ENCODE peak calls at places on chromosomes 11 and 22, in four cellular contexts. One of them, this sample, is unnamed.

GRCh38 chr11:102846292-102846691 is 2.9 kb upstream of the MMP3 start:
- DNase-seq in pancreas: no peak
- DNase-seq in right atrium auricular region: no peak
- DNase-seq in ovary: no peak
- DNase-seq in this sample: no peak

GRCh38 chr22:50737728-50738648 is at the start of gene ACR:
- DNase-seq in pancreas: no peak
- DNase-seq in right atrium auricular region: peak
- DNase-seq in ovary: no peak
- DNase-seq in this sample: no peak

GRCh38 chr11:10763766-10764165 is 12.7 kb downstream of the CTR9 start:
- DNase-seq in pancreas: no peak
- DNase-seq in right atrium auricular region: no peak
- DNase-seq in ovary: no peak
- DNase-seq in this sample: no peak

GRCh38 chr22:23526588-23527315 is 53.3 kb downstream of the IGLL1 start:
- DNase-seq in pancreas: no peak
- DNase-seq in right atrium auricular region: no peak
- DNase-seq in ovary: peak
- DNase-seq in this sample: no peak

GRCh38 chr11:102757823-102758549 is 22.4 kb downstream of the MMP10 start:
- DNase-seq in pancreas: no peak
- DNase-seq in right atrium auricular region: no peak
- DNase-seq in ovary: no peak
- DNase-seq in this sample: no peak

GRCh38 chr11:75143420-75143731 is 7.5 kb upstream of the SLCO2B1 start:
- DNase-seq in pancreas: no peak
- DNase-seq in right atrium auricular region: no peak
- DNase-seq in ovary: no peak
- DNase-seq in this sample: no peak

GRCh38 chr11:47617417-47617809 is 23.2 kb upstream of the C1QTNF4 start:
- DNase-seq in pancreas: no peak
- DNase-seq in right atrium auricular region: no peak
- DNase-seq in ovary: no peak
- DNase-seq in this sample: peak

GRCh38 chr11:14376920-14377319 is 17.9 kb upstream of the RRAS2 start:
- DNase-seq in pancreas: no peak
- DNase-seq in right atrium auricular region: no peak
- DNase-seq in ovary: no peak
- DNase-seq in this sample: no peak

GRCh38 chr11:126585388-126586302 is 230.2 kb downstream of the ST3GAL4 start:
- DNase-seq in pancreas: peak
- DNase-seq in right atrium auricular region: peak
- DNase-seq in ovary: peak
- DNase-seq in this sample: peak

GRCh38 chr11:9660886-9661285 is 3.0 kb upstream of the SWAP70 start:
- DNase-seq in pancreas: no peak
- DNase-seq in right atrium auricular region: no peak
- DNase-seq in ovary: no peak
- DNase-seq in this sample: no peak

GRCh38 chr22:38273135-38273761 is 438 bp upstream of the TMEM184B start:
- DNase-seq in pancreas: no peak
- DNase-seq in right atrium auricular region: no peak
- DNase-seq in ovary: no peak
- DNase-seq in this sample: no peak

GRCh38 chr22:27885977-27886842 is 32.8 kb downstream of the PITPNB start:
- DNase-seq in pancreas: no peak
- DNase-seq in right atrium auricular region: no peak
- DNase-seq in ovary: no peak
- DNase-seq in this sample: peak

GRCh38 chr22:39028281-39028680 is 7.4 kb downstream of the APOBEC3D start:
- DNase-seq in pancreas: no peak
- DNase-seq in right atrium auricular region: no peak
- DNase-seq in ovary: no peak
- DNase-seq in this sample: no peak

GRCh38 chr11:30006876-30007275 is 10.0 kb downstream of the KCNA4 start:
- DNase-seq in pancreas: no peak
- DNase-seq in right atrium auricular region: no peak
- DNase-seq in ovary: no peak
- DNase-seq in this sample: no peak

GRCh38 chr11:30012346-30012745 is 4.5 kb downstream of the KCNA4 start:
- DNase-seq in pancreas: no peak
- DNase-seq in right atrium auricular region: no peak
- DNase-seq in ovary: no peak
- DNase-seq in this sample: no peak

GRCh38 chr11:30008946-30009525 is 7.8 kb downstream of the KCNA4 start:
- DNase-seq in pancreas: no peak
- DNase-seq in right atrium auricular region: no peak
- DNase-seq in ovary: no peak
- DNase-seq in this sample: no peak
- H3K4me3 ChIP-seq in pancreas: no peak
- H3K4me3 ChIP-seq in right atrium auricular region: no peak
- H3K4me3 ChIP-seq in ovary: no peak
- H3K4me3 ChIP-seq in this sample: no peak

GRCh38 chr11:20109731-20110445 is 50.4 kb downstream of the DBX1 start:
- DNase-seq in pancreas: no peak
- DNase-seq in right atrium auricular region: no peak
- DNase-seq in ovary: no peak
- DNase-seq in this sample: no peak

GRCh38 chr11:20111871-20112270 is 48.4 kb downstream of the DBX1 start:
- DNase-seq in pancreas: no peak
- DNase-seq in right atrium auricular region: no peak
- DNase-seq in ovary: no peak
- DNase-seq in this sample: no peak

GRCh38 chr11:20112291-20113146 is 47.8 kb downstream of the DBX1 start:
- DNase-seq in pancreas: peak
- DNase-seq in right atrium auricular region: peak
- DNase-seq in ovary: peak
- DNase-seq in this sample: peak

GRCh38 chr11:20113147-20113435 is 47.2 kb downstream of the DBX1 start:
- DNase-seq in pancreas: no peak
- DNase-seq in right atrium auricular region: no peak
- DNase-seq in ovary: no peak
- DNase-seq in this sample: peak

DNA sequence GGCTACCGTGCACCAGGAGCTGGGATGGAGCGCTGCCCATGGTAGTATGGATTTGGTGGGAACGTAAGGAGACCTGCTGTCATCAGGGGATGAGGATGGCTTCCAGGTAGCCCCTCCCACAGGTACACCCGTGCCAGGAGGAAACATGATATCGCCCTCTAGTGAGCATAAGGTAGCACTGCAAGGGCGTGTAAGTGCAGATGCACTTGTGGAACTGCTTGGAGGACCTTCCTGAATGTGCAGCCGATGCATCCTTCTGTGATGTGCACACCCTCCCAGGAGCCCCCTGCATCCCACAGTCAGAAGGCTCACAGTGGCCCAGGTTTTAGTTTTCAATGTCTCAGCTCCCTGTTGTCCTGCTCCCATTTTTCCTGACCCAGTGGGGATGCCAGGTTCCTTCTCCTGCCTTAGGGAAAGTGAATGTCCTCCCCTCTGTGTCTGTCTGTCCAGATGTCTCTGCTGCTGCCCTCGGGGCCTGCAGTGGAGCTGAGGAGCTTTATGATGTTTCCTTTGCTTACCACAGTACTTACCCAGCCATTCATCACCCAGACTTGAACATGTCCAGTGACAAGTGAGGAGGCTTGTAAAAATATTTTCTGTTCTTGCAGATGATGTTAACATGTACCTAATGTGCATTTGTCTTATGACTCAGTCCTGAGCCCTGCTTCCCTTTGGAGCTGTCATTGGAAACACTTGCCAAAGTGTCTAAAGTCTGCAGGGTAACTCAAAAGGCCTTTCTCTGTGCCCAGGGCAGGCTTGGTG is 49.2 kb downstream of the DBX1 start:
- DNase-seq in pancreas: peak
- DNase-seq in right atrium auricular region: no peak
- DNase-seq in ovary: peak
- DNase-seq in this sample: peak
- TF ChIP-seq CTCF in pancreas: peak
- TF ChIP-seq CTCF in right atrium auricular region: peak
- TF ChIP-seq CTCF in ovary: peak
- TF ChIP-seq CTCF in this sample: peak

GRCh38 chr22:43171019-43171491 is 15.9 kb downstream of the TTLL12 start:
- DNase-seq in pancreas: no peak
- DNase-seq in right atrium auricular region: no peak
- DNase-seq in ovary: no peak
- DNase-seq in this sample: no peak
- H3K4me3 ChIP-seq in pancreas: no peak
- H3K4me3 ChIP-seq in right atrium auricular region: no peak
- H3K4me3 ChIP-seq in ovary: peak
- H3K4me3 ChIP-seq in this sample: no peak

GRCh38 chr11:115912484-115912945 is 408.3 kb upstream of the CADM1 start:
- DNase-seq in pancreas: no peak
- DNase-seq in right atrium auricular region: no peak
- DNase-seq in ovary: no peak
- DNase-seq in this sample: no peak
- TF ChIP-seq CTCF in pancreas: no peak
- TF ChIP-seq CTCF in right atrium auricular region: no peak
- TF ChIP-seq CTCF in ovary: no peak
- TF ChIP-seq CTCF in this sample: peak

GRCh38 chr11:67082071-67082791 is 25.6 kb downstream of the RHOD start:
- DNase-seq in pancreas: no peak
- DNase-seq in right atrium auricular region: no peak
- DNase-seq in ovary: peak
- DNase-seq in this sample: no peak
- H3K4me3 ChIP-seq in pancreas: no peak
- H3K4me3 ChIP-seq in right atrium auricular region: peak
- H3K4me3 ChIP-seq in ovary: no peak
- H3K4me3 ChIP-seq in this sample: no peak

DNA sequence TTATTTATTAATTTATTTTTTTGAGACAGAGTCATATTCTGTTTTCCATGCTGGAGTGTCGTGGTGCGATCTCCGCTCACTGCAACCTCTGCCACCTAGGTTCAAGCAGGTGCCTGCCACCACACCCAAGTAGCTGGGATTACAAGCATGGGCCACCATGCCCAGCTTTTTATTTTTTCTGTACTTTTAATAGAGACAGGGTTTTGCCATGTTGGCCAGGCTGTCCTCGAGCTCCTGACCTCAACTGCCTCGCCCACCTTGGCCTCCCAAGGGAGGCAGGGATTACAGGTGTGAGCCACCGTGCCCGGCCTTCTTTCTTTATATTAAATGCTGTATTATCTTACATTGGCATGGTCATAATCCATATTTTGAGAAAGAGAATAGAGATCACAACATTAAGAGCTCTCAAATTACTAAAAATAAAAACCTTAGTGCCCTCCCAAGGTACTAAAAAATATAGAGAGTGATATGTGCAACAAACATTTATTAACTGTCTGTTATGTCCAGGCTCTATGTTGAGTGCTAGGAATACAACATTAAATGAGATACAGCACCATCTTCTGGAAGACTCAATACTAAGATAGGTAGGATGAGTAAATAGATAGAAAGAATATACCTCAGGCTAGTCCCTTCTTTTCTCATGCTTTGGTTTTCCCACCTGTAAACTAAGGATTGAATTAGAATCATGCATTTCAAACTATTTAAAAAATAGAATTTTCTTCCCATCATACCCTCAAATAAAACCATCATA is 84.1 kb downstream of the BBOX1 start:
- DNase-seq in pancreas: no peak
- DNase-seq in right atrium auricular region: no peak
- DNase-seq in ovary: no peak
- DNase-seq in this sample: no peak
- TF ChIP-seq CTCF in pancreas: no peak
- TF ChIP-seq CTCF in right atrium auricular region: peak
- TF ChIP-seq CTCF in ovary: no peak
- TF ChIP-seq CTCF in this sample: no peak

This sample was measured in astrocyte of the cerebellum.